ENCODE peak calls at places on chromosomes 2 and 18, in seven cellular contexts. W is activated CD8-positive, alpha-beta T cell treated with anti-CD3 and anti-CD28 coated beads for 36 hours; V is pancreas; D is sciatic nerve; P is T-cell; Q is fibroblast of lung; N is NCI-H460. E is an unnamed sample.
A peak's percentile ranks its signal among the peaks of the same experiment; 100 is the strongest.

GRCh38 chr18:79573921-79574491 is 105.6 kb upstream of the CTDP1 start:
- DNase-seq in W (no peak), V (no peak), D (peak; percentile 52), P (no peak), Q (no peak), N (no peak), E (no peak)

GRCh38 chr2:2831656-2832055 is 500.6 kb upstream of the MYT1L start:
- DNase-seq in W (no peak), V (no peak), D (no peak), P (no peak), Q (no peak), N (no peak), E (no peak)

GRCh38 chr18:57816208-57816999 is 13.3 kb upstream of the ATP8B1 start:
- DNase-seq in W (no peak), V (no peak), D (no peak), P (no peak), Q (no peak), N (no peak), E (no peak)

GRCh38 chr2:121220995-121221394 is 64.0 kb downstream of the TFCP2L1 start:
- DNase-seq in W (no peak), V (no peak), D (no peak), P (no peak), Q (no peak), N (no peak), E (no peak)

GRCh38 chr2:48129256-48129950 is 223.1 kb upstream of the FBXO11 start:
- DNase-seq in W (no peak), V (no peak), D (no peak), P (no peak), Q (peak; percentile 23), N (no peak), E (no peak)

GRCh38 chr18:60040966-60041365 is 141.2 kb downstream of the PMAIP1 start:
- DNase-seq in W (no peak), V (no peak), D (no peak), P (no peak), Q (no peak), N (no peak), E (no peak)

GRCh38 chr18:28284132-28284531 is 107.2 kb upstream of the CDH2 start:
- DNase-seq in W (no peak), V (no peak), D (no peak), P (no peak), Q (no peak), N (no peak), E (no peak)

GRCh38 chr18:47997338-47997780 is 66.9 kb upstream of the SMAD2 start:
- DNase-seq in W (peak; percentile 62), V (no peak), D (no peak), P (peak; percentile 15), Q (no peak), N (no peak), E (no peak)

GRCh38 chr2:198448803-198449202 is 644.4 kb downstream of the PLCL1 start:
- DNase-seq in W (no peak), V (no peak), D (no peak), P (no peak), Q (no peak), N (no peak), E (no peak)

GRCh38 chr2:158381205-158381604 is 75.3 kb downstream of the CCDC148 start:
- DNase-seq in W (no peak), V (no peak), D (no peak), P (no peak), Q (no peak), N (no peak), E (no peak)

GRCh38 chr2:5123597-5124196 is 568.5 kb upstream of the SOX11 start:
- DNase-seq in W (no peak), V (no peak), D (no peak), P (no peak), Q (no peak), N (no peak), E (no peak)

GRCh38 chr2:158717366-158718195 is 77.5 kb upstream of the DAPL1 start:
- DNase-seq in W (no peak), V (no peak), D (no peak), P (no peak), Q (no peak), N (no peak), E (no peak)

GRCh38 chr2:96291751-96292150 is 13.6 kb downstream of the SNRNP200 start:
- DNase-seq in W (no peak), V (no peak), D (no peak), P (no peak), Q (no peak), N (no peak), E (no peak)

GRCh38 chr2:100821255-100821912 is 1.4 kb downstream of the NPAS2 start:
- DNase-seq in W (no peak), V (no peak), D (no peak), P (no peak), Q (peak; percentile 59), N (no peak), E (no peak)

E was measured in AG08396.